ENCODE peak calls at places on chromosome 7, in seven cellular contexts. K is GM12878, W is HepG2, I is HEK293T, Y is HCT116, P is K562, X is H1. T is an unnamed sample.

GRCh38 chr7:2851499-2851898 is 7.4 kb upstream of the GNA12 start:
- DNase-seq in Y (no peak), P (no peak), W (no peak), K (no peak), X (no peak), I (no peak), T (no peak)

GRCh38 chr7:46369933-46370654 is 449.0 kb upstream of the IGFBP3 start:
- DNase-seq in Y (peak; percentile 7), K (no peak), P (no peak), X (no peak), W (no peak), I (no peak), T (no peak)

GRCh38 chr7:5423272-5423843 is at the start of gene TNRC18:
- DNase-seq in Y (no peak), P (peak; percentile 50), I (no peak), K (no peak), W (no peak), X (peak; percentile 77), T (peak; percentile 63)

GRCh38 chr7:67771840-67772605 is 775.4 kb downstream of the TYW1 start:
- DNase-seq in W (no peak), X (no peak), Y (no peak), P (no peak), I (no peak), K (no peak), T (no peak)

GRCh38 chr7:2796358-2797352 is 47.5 kb downstream of the GNA12 start:
- DNase-seq in I (no peak), K (no peak), W (no peak), Y (no peak), P (no peak), X (no peak), T (no peak)

GRCh38 chr7:66426332-66426731 is 202.3 kb upstream of the KCTD7 start:
- DNase-seq in W (no peak), K (no peak), I (no peak), Y (no peak), P (no peak), X (no peak), T (no peak)

GRCh38 chr7:23012797-23013714 is 874 bp downstream of the HYCC1 start:
- DNase-seq in I (peak; percentile 26), W (peak; percentile 14), P (peak; percentile 37), X (peak; percentile 66), K (no peak), Y (no peak), T (peak; percentile 40)

GRCh38 chr7:94223375-94224084 is 171.2 kb upstream of the COL1A2 start:
- DNase-seq in I (peak; percentile 9), K (no peak), W (no peak), X (peak; percentile 61), P (no peak), Y (peak; percentile 41), T (peak; percentile 54)

GRCh38 chr7:92072708-92073107 is 61.6 kb downstream of the CYP51A1 start:
- DNase-seq in I (no peak), P (no peak), Y (no peak), W (no peak), X (no peak), K (no peak), T (no peak)

DNA sequence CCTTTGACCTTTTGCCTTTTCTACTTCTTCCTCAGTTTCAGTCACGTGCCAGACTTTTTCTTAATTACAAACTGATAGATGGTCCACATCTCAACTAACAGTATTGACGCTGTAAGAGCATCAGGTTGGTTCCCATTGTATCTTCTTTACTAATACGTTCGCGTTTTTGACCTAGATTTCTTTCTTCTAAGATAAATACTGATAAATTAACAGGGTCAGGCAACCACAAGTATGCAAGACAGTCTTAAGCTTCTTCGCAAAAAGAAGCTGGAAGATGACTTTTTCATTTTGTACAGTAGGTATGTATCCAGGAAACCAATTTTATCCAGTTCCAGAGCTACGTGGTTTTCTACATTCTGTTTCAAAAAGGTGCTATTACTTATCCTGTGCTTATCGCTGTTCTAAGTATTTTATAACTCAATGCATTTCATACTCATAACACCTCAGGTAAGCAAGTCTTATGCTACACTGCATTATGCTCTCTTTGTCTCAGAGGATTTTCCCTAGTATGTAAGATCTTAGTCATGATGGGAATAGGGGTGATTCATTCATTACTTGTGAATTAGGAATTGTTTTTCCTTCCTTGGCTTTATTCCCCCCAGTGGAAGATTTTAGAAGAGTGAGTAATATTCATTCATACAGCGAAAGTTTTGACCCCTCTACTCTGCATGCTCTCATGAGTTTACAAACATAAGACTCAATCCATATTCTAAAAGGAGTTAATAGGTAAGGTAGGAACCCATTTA is 955 bp downstream of the DUS4L start:
- DNase-seq in X (no peak), I (no peak), W (no peak), K (no peak), Y (peak; percentile 32), P (no peak), T (no peak)
- TF ChIP-seq SP1 in X (no peak), I (no peak), W (no peak), K (no peak), Y (peak; percentile 64), P (no peak), T (no peak)

DNA sequence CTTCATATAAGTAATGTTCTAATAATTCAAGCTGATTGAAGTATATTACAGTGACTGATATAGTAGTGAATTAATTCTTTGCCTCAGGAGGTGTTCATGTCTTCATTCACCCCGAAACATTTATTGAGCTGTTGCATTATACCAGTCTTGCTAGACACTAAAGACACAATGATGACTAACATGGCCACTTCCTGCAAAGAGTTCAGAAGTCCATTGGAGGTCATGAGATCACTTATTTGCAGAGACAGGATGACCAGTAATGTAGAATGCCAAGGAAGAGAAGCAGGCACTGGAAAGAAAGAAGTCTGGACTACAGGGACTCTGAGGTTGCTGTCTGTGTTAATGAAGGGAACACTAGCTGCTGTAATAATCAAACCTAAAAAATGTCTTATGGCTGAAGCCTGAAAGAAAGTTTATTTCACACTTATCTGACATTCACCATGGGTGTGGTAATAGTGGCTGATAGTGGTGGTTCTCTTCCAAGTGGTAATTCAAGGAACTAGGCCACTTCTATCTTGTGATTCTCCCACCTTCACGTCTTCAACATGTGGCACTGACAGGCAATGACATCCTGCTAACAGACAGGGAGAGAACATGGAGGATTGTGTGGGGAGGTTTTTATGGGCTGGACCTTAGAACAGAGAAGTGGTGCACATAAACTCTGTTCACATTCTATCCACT is 89.3 kb upstream of the MKLN1 start:
- DNase-seq in I (no peak), X (no peak), Y (no peak), P (no peak), K (no peak), W (peak; percentile 68), T (no peak)
- TF ChIP-seq SP1 in I (no peak), X (no peak), Y (peak; percentile 22), P (no peak), K (no peak), W (no peak), T (no peak)

DNA sequence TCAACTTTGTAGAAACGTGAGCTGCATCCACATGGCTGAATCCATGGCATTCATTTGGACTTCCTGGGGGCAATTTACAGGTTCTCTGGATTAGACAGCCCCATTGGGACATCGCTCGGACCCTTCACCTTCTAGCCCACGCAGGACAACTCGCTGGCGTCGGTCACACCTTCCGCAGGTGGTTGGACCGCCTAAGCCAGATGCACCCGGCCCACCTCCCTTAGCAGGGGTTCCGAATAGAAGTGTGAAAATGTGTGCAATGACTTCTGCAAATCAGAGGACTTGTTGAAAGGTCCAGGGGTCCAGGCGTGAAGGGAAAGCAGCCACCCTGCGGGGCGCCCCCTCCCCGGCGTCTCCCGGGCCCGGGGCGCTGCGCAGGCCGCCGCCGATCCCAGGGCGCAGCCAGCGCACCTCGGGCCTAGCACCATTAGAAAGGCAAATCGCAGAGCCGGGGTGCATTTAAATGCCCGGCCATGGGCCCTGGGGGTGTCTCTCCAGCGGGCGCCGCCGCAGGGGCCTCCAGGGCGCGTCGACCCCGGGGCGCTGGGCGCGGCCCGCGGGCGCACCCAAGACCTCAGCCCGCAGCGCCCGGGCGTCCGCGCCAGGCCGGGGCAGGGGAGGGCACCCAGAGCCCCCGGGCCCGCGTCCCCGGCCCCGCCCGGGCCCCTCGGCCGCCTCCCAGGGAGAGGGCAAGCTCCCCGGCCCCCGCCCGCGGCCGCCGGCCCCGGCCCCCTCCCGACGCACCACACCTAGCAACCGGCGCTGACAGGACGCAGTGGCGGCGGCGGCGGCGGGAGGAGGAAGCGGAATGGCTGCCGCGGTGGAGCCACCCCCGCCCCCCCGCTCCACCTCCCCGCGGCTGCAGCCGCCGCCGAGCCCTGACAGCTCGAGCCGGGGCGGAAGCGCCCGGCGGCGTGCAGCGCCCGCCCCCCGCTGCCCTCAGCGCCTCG is 1.2 kb downstream of the JAZF1 start:
- DNase-seq in P (peak; percentile 81), Y (no peak), K (no peak), I (peak; percentile 73), W (no peak), X (peak; percentile 64), T (peak; percentile 68)
- TF ChIP-seq SP1 in P (no peak), Y (no peak), K (no peak), I (no peak), W (no peak), X (no peak), T (no peak)

GRCh38 chr7:131932271-131932670 is 375.8 kb upstream of the PODXL start:
- DNase-seq in X (no peak), I (no peak), W (no peak), K (no peak), Y (no peak), P (no peak), T (no peak)

GRCh38 chr7:131924857-131925256 is 368.4 kb upstream of the PODXL start:
- DNase-seq in Y (no peak), X (no peak), W (no peak), P (no peak), I (no peak), K (no peak), T (no peak)

GRCh38 chr7:131931368-131931767 is 374.9 kb upstream of the PODXL start:
- DNase-seq in Y (no peak), K (no peak), X (no peak), I (no peak), W (no peak), P (no peak), T (no peak)

DNA sequence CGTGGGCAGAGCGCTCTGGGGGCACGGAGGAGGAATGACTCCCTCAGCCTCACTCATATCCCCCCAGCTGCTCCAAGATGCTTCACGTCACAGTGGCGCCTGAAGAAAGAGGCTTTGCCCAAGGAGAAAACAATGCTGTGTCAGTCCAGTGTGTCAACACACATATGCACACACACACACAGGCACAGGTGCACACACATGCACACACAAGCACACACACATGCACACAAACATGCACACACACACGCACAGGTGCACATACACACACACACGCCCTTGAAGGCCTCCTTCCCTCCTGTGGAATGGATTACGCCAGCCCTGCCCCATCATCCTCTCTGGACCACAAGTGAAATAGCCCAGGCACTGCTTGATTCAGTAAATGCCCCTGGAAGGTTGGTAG is 371.3 kb upstream of the PODXL start:
- DNase-seq in X (no peak), K (no peak), I (no peak), W (no peak), P (no peak), Y (no peak), T (no peak)
- TF ChIP-seq SP1 in X (no peak), K (no peak), I (no peak), W (no peak), P (no peak), Y (no peak), T (no peak)

GRCh38 chr7:142754681-142755575 is 5.7 kb downstream of the PRSS1 start:
- DNase-seq in I (no peak), K (no peak), W (no peak), Y (no peak), X (peak; percentile 8), P (no peak), T (no peak)
- TF ChIP-seq SP1 in I (no peak), K (no peak), W (no peak), Y (no peak), X (no peak), P (no peak), T (no peak)

GRCh38 chr7:151440799-151441443 is 980 bp upstream of the CRYGN start:
- DNase-seq in P (no peak), W (no peak), K (no peak), X (no peak), Y (no peak), I (no peak), T (no peak)
- TF ChIP-seq SP1 in P (no peak), W (no peak), K (no peak), X (no peak), Y (no peak), I (no peak), T (no peak)

T was measured in WTC11.